ENCODE peak calls at places on chromosomes 16 and 17, in nine cellular contexts. F is mucosa of descending colon, T is nephron progenitor cell, Q is mammary epithelial cell, V is A549, I is HFFc6, G is colonic mucosa, U is AG09309, D is upper lobe of right lung. B is an unnamed sample.

GRCh38 chr17:30477758-30478115 is 529 bp downstream of the GOSR1 start:
- DNase-seq in Q (peak; percentile 35), D (no peak), G (peak; percentile 18), V (peak; percentile 41), T (no peak), F (peak; percentile 7), U (no peak), I (peak; percentile 3), B (no peak)

GRCh38 chr16:1745900-1746692 is 25.2 kb downstream of the NME3 start:
- DNase-seq in I (peak; percentile 77), D (no peak), T (no peak), G (no peak), Q (no peak), F (no peak), U (no peak), V (no peak), B (no peak)

GRCh38 chr17:5413682-5414081 is 5.8 kb downstream of the NUP88 start:
- DNase-seq in V (no peak), Q (peak; percentile 93), F (peak; percentile 10), G (peak; percentile 29), T (no peak), I (peak; percentile 89), D (no peak), U (peak; percentile 95), B (no peak)

GRCh38 chr16:78503501-78504110 is 404.2 kb downstream of the WWOX start:
- DNase-seq in D (no peak), Q (no peak), U (no peak), F (peak; percentile 83), V (peak; percentile 10), G (peak; percentile 69), I (no peak), T (peak; percentile 45), B (no peak)

GRCh38 chr17:54085020-54085419 is 262.3 kb downstream of the KIF2B start:
- DNase-seq in Q (no peak), V (no peak), F (no peak), I (no peak), G (no peak), U (no peak), D (no peak), T (no peak), B (no peak)

GRCh38 chr17:1865252-1866037 is 35.6 kb downstream of the RPA1 start:
- DNase-seq in F (peak; percentile 76), I (peak; percentile 19), V (peak; percentile 72), U (no peak), T (no peak), Q (peak; percentile 35), D (no peak), G (peak; percentile 63), B (no peak)

GRCh38 chr16:2031081-2031577 is 4.4 kb downstream of the NHERF2 start:
- DNase-seq in G (no peak), V (no peak), I (no peak), D (peak; percentile 71), T (no peak), Q (no peak), U (no peak), F (no peak), B (no peak)

GRCh38 chr16:67847064-67847861 is at the start of gene CENPT:
- DNase-seq in D (peak; percentile 90), F (peak; percentile 52), Q (peak; percentile 78), G (peak; percentile 44), I (peak; percentile 73), T (no peak), U (no peak), V (no peak), B (no peak)

GRCh38 chr17:76726766-76727718 is at the start of gene METTL23:
- DNase-seq in U (no peak), V (peak; percentile 90), T (peak; percentile 78), Q (peak; percentile 60), I (peak; percentile 57), G (peak; percentile 87), F (peak; percentile 90), D (peak; percentile 94), B (no peak)

GRCh38 chr17:42438600-42439567 is 15.8 kb upstream of the CAVIN1 start:
- DNase-seq in D (no peak), I (no peak), G (peak; percentile 61), F (peak; percentile 82), T (peak; percentile 22), U (no peak), V (no peak), Q (no peak), B (no peak)

GRCh38 chr17:77465358-77466041 is 324.7 kb downstream of the SEC14L1 start:
- DNase-seq in V (no peak), G (peak; percentile 67), I (peak; percentile 43), Q (no peak), D (peak; percentile 82), T (no peak), F (peak; percentile 67), U (no peak), B (no peak)

GRCh38 chr17:42843358-42843934 is 934 bp upstream of the AOC2 start:
- DNase-seq in F (peak; percentile 48), Q (peak; percentile 42), V (peak; percentile 91), I (peak; percentile 64), U (peak; percentile 37), D (no peak), T (peak; percentile 40), G (peak; percentile 48), B (peak; percentile 72)

DNA sequence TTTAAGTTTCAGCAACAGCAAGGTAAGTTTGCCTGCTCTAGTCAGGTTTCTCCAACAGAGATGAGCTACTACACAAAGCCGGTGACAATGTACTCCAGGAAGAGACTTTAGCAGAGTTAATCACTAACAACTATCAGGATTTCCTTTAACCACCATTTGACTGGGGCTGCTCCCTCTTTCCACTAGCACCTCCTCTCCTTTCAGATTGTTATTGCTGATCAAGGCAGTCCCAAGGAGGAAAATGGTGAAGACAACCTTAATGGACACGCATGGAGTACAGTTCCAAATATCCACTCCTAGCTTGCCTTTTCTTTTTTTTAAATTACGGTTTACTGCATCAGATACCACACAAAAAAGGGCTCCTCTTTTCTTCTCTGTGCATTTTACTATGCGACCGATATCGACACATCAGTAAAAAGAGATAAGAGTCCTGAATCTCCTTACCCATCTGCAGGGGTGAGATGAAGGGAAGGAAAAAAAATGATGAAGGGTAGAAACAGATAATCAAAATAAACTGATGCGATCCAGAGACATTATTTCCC is 30.9 kb downstream of the FAM222B start:
- DNase-seq in U (no peak), G (peak; percentile 47), F (peak; percentile 33), V (peak; percentile 65), Q (peak; percentile 63), D (no peak), I (peak; percentile 9), T (no peak), B (no peak)
- TF ChIP-seq CTCF in U (no peak), G (no peak), F (no peak), V (no peak), Q (no peak), D (no peak), I (no peak), T (no peak), B (no peak)

DNA sequence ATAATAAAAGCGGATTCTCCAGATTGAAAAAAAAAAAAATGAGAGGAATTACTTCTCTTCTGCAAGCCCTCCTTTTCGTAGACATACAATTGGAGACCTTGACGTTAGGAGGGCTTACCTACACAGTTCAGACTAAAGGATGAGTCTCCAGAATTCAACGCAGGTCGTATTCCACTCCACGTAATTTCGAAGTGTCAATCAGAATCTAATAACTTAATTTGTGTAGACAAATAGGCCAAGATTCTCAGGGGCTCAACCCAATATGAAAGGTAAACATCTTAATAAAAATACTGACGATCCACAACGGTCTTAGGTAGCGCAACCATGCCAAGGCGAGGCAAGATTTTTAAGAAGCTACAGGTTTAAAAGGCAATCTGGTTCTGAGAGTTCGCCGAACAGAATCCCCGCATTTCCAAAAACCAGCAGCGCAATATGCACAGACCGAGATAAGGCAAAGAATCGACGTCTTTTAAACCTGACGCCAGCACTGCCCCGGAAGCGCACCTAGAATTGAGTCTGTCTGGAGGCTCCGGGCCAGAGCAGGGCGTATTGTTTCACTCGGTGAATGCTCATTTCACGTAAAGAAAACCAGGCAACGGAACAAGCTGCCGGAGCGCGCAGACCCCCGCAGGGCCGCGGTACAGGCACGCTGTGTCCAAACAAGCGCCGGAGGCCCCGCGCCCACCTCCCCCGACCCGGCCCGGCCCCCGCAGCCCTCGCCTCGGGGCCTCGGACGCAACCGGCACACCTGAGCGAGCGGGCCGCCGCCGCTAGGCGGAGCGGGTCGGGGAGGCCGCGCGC is 623 bp downstream of the MBTPS1 start:
- DNase-seq in F (peak; percentile 71), D (no peak), V (peak; percentile 19), U (no peak), Q (peak; percentile 44), T (no peak), I (peak; percentile 3), G (peak; percentile 67), B (no peak)
- TF ChIP-seq CTCF in F (no peak), D (peak; percentile 33), V (no peak), U (peak; percentile 17), Q (no peak), T (peak; percentile 18), I (peak; percentile 72), G (peak; percentile 27), B (no peak)

DNA sequence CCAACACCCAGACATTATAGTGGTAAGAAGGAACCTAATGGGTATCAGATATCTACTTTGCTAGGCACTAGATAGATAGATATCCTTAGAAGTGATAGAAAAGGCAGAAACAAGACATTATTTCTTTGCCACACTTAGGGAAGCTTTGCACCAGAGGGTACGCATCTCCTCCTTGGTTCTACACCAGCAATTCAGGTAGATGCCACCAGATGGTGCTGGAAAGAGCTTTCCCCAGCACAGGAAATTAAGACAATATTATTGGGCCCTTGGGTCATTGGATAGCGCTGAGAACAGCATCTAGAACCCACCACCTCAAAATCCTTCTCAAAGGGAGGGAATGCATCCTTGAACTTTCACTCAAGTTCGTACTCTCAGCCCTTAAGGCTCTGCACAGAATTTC is 173.8 kb upstream of the CCL2 start:
- DNase-seq in Q (no peak), U (no peak), V (peak; percentile 20), T (no peak), I (no peak), G (no peak), F (peak; percentile 2), D (no peak), B (no peak)
- TF ChIP-seq CTCF in Q (peak; percentile 6), U (no peak), V (peak; percentile 36), T (peak; percentile 38), I (no peak), G (no peak), F (no peak), D (peak; percentile 21), B (peak; percentile 65)

GRCh38 chr16:4096509-4096908 is 19.7 kb downstream of the ADCY9 start:
- DNase-seq in F (no peak), Q (no peak), I (no peak), T (no peak), V (no peak), U (no peak), G (no peak), D (no peak), B (no peak)

GRCh38 chr16:4093495-4094137 is 22.6 kb downstream of the ADCY9 start:
- DNase-seq in Q (no peak), V (no peak), T (no peak), U (no peak), F (no peak), D (peak; percentile 76), G (no peak), I (peak; percentile 38), B (no peak)

GRCh38 chr16:4092547-4093265 is 23.5 kb downstream of the ADCY9 start:
- DNase-seq in G (no peak), U (no peak), F (no peak), V (no peak), I (no peak), D (no peak), Q (no peak), T (no peak), B (no peak)

GRCh38 chr16:4091638-4092037 is 24.6 kb downstream of the ADCY9 start:
- DNase-seq in T (no peak), Q (no peak), F (no peak), D (peak; percentile 78), U (no peak), I (no peak), G (no peak), V (no peak), B (no peak)

GRCh38 chr16:4094138-4094773 is 22.0 kb downstream of the ADCY9 start:
- DNase-seq in I (no peak), D (no peak), V (no peak), Q (no peak), U (no peak), F (no peak), T (no peak), G (no peak), B (no peak)
- TF ChIP-seq CTCF in I (no peak), D (no peak), V (no peak), Q (no peak), U (no peak), F (no peak), T (no peak), G (no peak), B (no peak)

B was measured in D721Med.